ENCODE peak calls at places on chromosomes 5 and 9, in four cellular contexts. X, H, V and N are unnamed samples.

GRCh38 chr9:33044677-33045282 is 19.7 kb downstream of the DNAJA1 start:
- DNase-seq in H (no peak), X (no peak), V (no peak), N (peak)

GRCh38 chr9:129026442-129027223 is 1.5 kb downstream of the SH3GLB2 start:
- DNase-seq in X (no peak), V (no peak), H (no peak), N (no peak)

GRCh38 chr5:136420168-136420916 is 55.0 kb upstream of the TRPC7 start:
- DNase-seq in V (no peak), H (peak), X (no peak), N (peak)

GRCh38 chr9:135804588-135805421 is 102.5 kb downstream of the CAMSAP1 start:
- DNase-seq in X (no peak), H (no peak), V (no peak), N (no peak)

GRCh38 chr5:95955996-95956899 is 5.4 kb downstream of the ELL2 start:
- DNase-seq in V (no peak), H (no peak), X (no peak), N (no peak)

GRCh38 chr9:137053944-137054931 is at the start of gene ENTPD2:
- DNase-seq in H (peak), X (no peak), V (no peak), N (peak)

GRCh38 chr5:175383350-175383749 is 60.6 kb downstream of the DRD1 start:
- DNase-seq in X (no peak), H (no peak), V (no peak), N (no peak)

GRCh38 chr5:149641000-149641576 is 59.8 kb downstream of the ARHGEF37 start:
- DNase-seq in V (no peak), H (no peak), X (no peak), N (peak)

GRCh38 chr5:34886718-34887117 is 28.6 kb downstream of the RAD1 start:
- DNase-seq in H (no peak), X (no peak), V (no peak), N (no peak)

GRCh38 chr5:42887094-42887493 is 75.4 kb upstream of the SELENOP start:
- DNase-seq in V (no peak), X (no peak), H (no peak), N (peak)

GRCh38 chr9:1619915-1620705 is 395.0 kb upstream of the SMARCA2 start:
- DNase-seq in V (no peak), X (no peak), H (peak), N (peak)

GRCh38 chr9:101739311-101739710 is 864 bp upstream of the GRIN3A start:
- DNase-seq in X (no peak), H (no peak), V (no peak), N (no peak)

GRCh38 chr5:122907238-122907637 is 61.8 kb downstream of the SNX24 start:
- DNase-seq in V (no peak), H (no peak), X (no peak), N (no peak)

GRCh38 chr5:157800109-157800508 is 56.6 kb downstream of the LSM11 start:
- DNase-seq in V (no peak), H (no peak), X (no peak), N (no peak)

GRCh38 chr9:16023466-16023865 is 470.6 kb downstream of the CCDC171 start:
- DNase-seq in X (no peak), V (no peak), H (no peak), N (no peak)

GRCh38 chr9:94720846-94721549 is 5.5 kb upstream of the AOPEP start:
- DNase-seq in H (no peak), X (no peak), V (no peak), N (peak)

GRCh38 chr5:154755361-154756202 is at the start of gene LARP1:
- DNase-seq in X (peak), H (no peak), V (no peak), N (peak)

GRCh38 chr9:123069010-123069481 is 35.6 kb downstream of the GPR21 start:
- DNase-seq in H (no peak), V (no peak), X (no peak), N (no peak)